ENCODE peak calls at places on chromosomes 11 and 22, in five cellular contexts. Z is iPS DF 19.7; U is tibial nerve; I is H4; M is activated CD8-positive, alpha-beta memory T cell treated with anti-CD3 and anti-CD28 coated beads for 4 hours. R is an unnamed sample.
A peak's percentile ranks its signal among the peaks of the same experiment; 100 is the strongest.

GRCh38 chr11:110340427-110340826 is 44.0 kb upstream of the RDX start:
- DNase-seq in I (no peak), U (no peak), Z (no peak), M (no peak), R (no peak)

GRCh38 chr11:118938491-118939411 is 13.0 kb upstream of the BCL9L start:
- DNase-seq in I (peak; percentile 74), M (no peak), Z (no peak), U (no peak), R (peak; percentile 97)

GRCh38 chr11:73243093-73243485 is 25.0 kb downstream of the P2RY2 start:
- DNase-seq in Z (no peak), I (no peak), M (no peak), U (no peak), R (no peak)

GRCh38 chr11:69129053-69129452 is 26.7 kb upstream of the SMIM38 start:
- DNase-seq in Z (no peak), I (no peak), M (no peak), U (no peak), R (no peak)

GRCh38 chr11:121300313-121300971 is 7.9 kb downstream of the SC5D start:
- DNase-seq in M (no peak), I (no peak), Z (no peak), U (no peak), R (no peak)

GRCh38 chr11:121563900-121564822 is 111.4 kb upstream of the SORL1-AS1 start:
- DNase-seq in U (no peak), M (no peak), I (no peak), Z (no peak), R (no peak)

GRCh38 chr11:46827995-46828394 is 18.1 kb downstream of the CKAP5 start:
- DNase-seq in Z (no peak), U (no peak), M (no peak), I (no peak), R (no peak)

GRCh38 chr11:117418685-117419084 is 91.0 kb downstream of the CEP164 start:
- DNase-seq in U (no peak), I (no peak), M (no peak), Z (no peak), R (no peak)

GRCh38 chr11:14202263-14203173 is 156.5 kb downstream of the RRAS2 start:
- DNase-seq in Z (no peak), U (no peak), M (no peak), I (no peak), R (no peak)

GRCh38 chr22:45888221-45889092 is 88.5 kb downstream of the WNT7B start:
- DNase-seq in U (no peak), M (no peak), I (no peak), Z (no peak), R (no peak)

GRCh38 chr11:127493330-127493729 is 492.8 kb upstream of the KIRREL3 start:
- DNase-seq in I (peak; percentile 48), M (no peak), U (no peak), Z (no peak), R (peak; percentile 4)

GRCh38 chr11:83057721-83058120 is 14.0 kb downstream of the RAB30 start:
- DNase-seq in M (no peak), Z (no peak), I (no peak), U (no peak), R (no peak)

GRCh38 chr11:71080239-71081097 is 171.9 kb downstream of the SHANK2 start:
- DNase-seq in Z (peak; percentile 69), M (peak; percentile 5), I (peak; percentile 77), U (peak; percentile 78), R (peak; percentile 64)

GRCh38 chr11:125457814-125458343 is 38.2 kb downstream of the FEZ1 start:
- DNase-seq in I (no peak), U (peak; percentile 26), M (no peak), Z (no peak), R (no peak)

GRCh38 chr11:29210426-29210825 is 806.4 kb downstream of the KCNA4 start:
- DNase-seq in M (no peak), Z (no peak), U (no peak), I (no peak), R (no peak)

GRCh38 chr11:44474702-44475101 is 90.8 kb upstream of the CD82 start:
- DNase-seq in Z (no peak), I (no peak), M (no peak), U (no peak), R (no peak)

GRCh38 chr11:81497202-81497804 is 1236.4 kb downstream of the FAM181B start:
- DNase-seq in U (peak; percentile 27), Z (peak; percentile 20), M (no peak), I (peak; percentile 29), R (peak; percentile 19)

GRCh38 chr11:103812680-103813079 is 223.8 kb upstream of the DDI1 start:
- DNase-seq in I (no peak), Z (no peak), M (no peak), U (no peak), R (no peak)

GRCh38 chr11:2383823-2384722 is 7.0 kb downstream of the CD81 start:
- DNase-seq in U (no peak), Z (no peak), M (no peak), I (no peak), R (no peak)

GRCh38 chr11:108780119-108780518 is 115.2 kb downstream of the DDX10 start:
- DNase-seq in M (no peak), Z (no peak), I (no peak), U (no peak), R (no peak)

GRCh38 chr11:60754887-60755286 is 1.8 kb upstream of the MS4A15 start:
- DNase-seq in I (no peak), U (no peak), M (no peak), Z (no peak), R (no peak)

GRCh38 chr11:61836193-61836592 is 8.1 kb downstream of the FADS2 start:
- DNase-seq in I (no peak), M (no peak), Z (no peak), U (no peak), R (no peak)

GRCh38 chr11:70526116-70527045 is 128.1 kb downstream of the CTTN start:
- DNase-seq in I (no peak), M (no peak), U (no peak), Z (no peak), R (no peak)

GRCh38 chr22:22818861-22819855 is 68.5 kb upstream of the IGLL5 start:
- DNase-seq in M (no peak), Z (no peak), U (no peak), I (no peak), R (no peak)

GRCh38 chr11:63920870-63921417 is 4.0 kb upstream of the RCOR2 start:
- DNase-seq in U (no peak), I (no peak), M (no peak), Z (no peak), R (no peak)

GRCh38 chr11:2777871-2778629 is 78.3 kb upstream of the KCNQ1OT1 start:
- DNase-seq in U (no peak), I (no peak), Z (no peak), M (no peak), R (no peak)

GRCh38 chr11:62841361-62842170 is 2.2 kb upstream of the WDR74 start:
- DNase-seq in I (peak; percentile 99), U (peak; percentile 87), M (peak; percentile 73), Z (peak; percentile 100), R (peak; percentile 100)

GRCh38 chr11:34999453-34999852 is 83.0 kb downstream of the PDHX start:
- DNase-seq in Z (no peak), I (no peak), M (no peak), U (no peak), R (no peak)

GRCh38 chr11:102546427-102546826 is 15.9 kb upstream of the MMP7 start:
- DNase-seq in I (no peak), U (no peak), M (no peak), Z (no peak), R (no peak)

GRCh38 chr22:32557424-32557823 is 82.8 kb downstream of the FBXO7 start:
- DNase-seq in Z (no peak), U (no peak), I (no peak), M (no peak), R (peak; percentile 27)

GRCh38 chr22:20434264-20434751 is 3.3 kb downstream of the SCARF2 start:
- DNase-seq in U (no peak), Z (no peak), M (no peak), I (no peak), R (no peak)

GRCh38 chr11:93131709-93132108 is 66.1 kb downstream of the SLC36A4 start:
- DNase-seq in M (no peak), I (no peak), U (no peak), Z (no peak), R (no peak)

GRCh38 chr11:8168485-8169257 is at the start of gene RIC3:
- DNase-seq in Z (no peak), M (peak; percentile 13), U (no peak), I (peak; percentile 20), R (peak; percentile 44)

R was measured in mammary epithelial cell.